ENCODE peak calls at places on chromosome 1, in five cellular contexts. I is heart right ventricle, F is stomach, P is fibroblast of lung, Y is AG09309. H is an unnamed sample.

GRCh38 chr1:230303822-230304221 is 122.3 kb downstream of the PGBD5 start:
- DNase-seq in I (no peak), F (no peak), P (peak; percentile 62), Y (peak; percentile 33), H (no peak)

GRCh38 chr1:165562576-165562975 is 18.8 kb downstream of the LRRC52 start:
- DNase-seq in I (no peak), F (no peak), P (peak; percentile 6), Y (no peak), H (no peak)

GRCh38 chr1:222171005-222171404 is 376.9 kb downstream of the HHIPL2 start:
- DNase-seq in I (no peak), F (no peak), P (peak; percentile 62), Y (peak; percentile 28), H (peak; percentile 40)

GRCh38 chr1:169538998-169539871 is 47.0 kb downstream of the F5 start:
- DNase-seq in I (no peak), F (no peak), P (peak; percentile 91), Y (peak; percentile 42), H (no peak)

GRCh38 chr1:216721878-216722277 is 1.4 kb downstream of the ESRRG start:
- DNase-seq in I (no peak), F (no peak), P (no peak), Y (no peak), H (no peak)

GRCh38 chr1:160411231-160411630 is 10.9 kb downstream of the VANGL2 start:
- DNase-seq in I (no peak), F (no peak), P (no peak), Y (no peak), H (no peak)

GRCh38 chr1:232011961-232012360 is 385.4 kb downstream of the DISC1 start:
- DNase-seq in I (no peak), F (no peak), P (peak; percentile 70), Y (no peak), H (no peak)

GRCh38 chr1:35660581-35661473 is 19.5 kb upstream of the PSMB2 start:
- DNase-seq in I (no peak), F (no peak), P (peak; percentile 65), Y (no peak), H (no peak)

GRCh38 chr1:160738266-160738665 is 781 bp upstream of the SLAMF7 start:
- DNase-seq in I (no peak), F (no peak), P (no peak), Y (no peak), H (no peak)

GRCh38 chr1:156838972-156839371 is 19.9 kb downstream of the INSRR start:
- DNase-seq in I (no peak), F (peak; percentile 28), P (no peak), Y (no peak), H (peak; percentile 69)

GRCh38 chr1:72777918-72778317 is 495.6 kb upstream of the NEGR1 start:
- DNase-seq in I (no peak), F (no peak), P (peak; percentile 61), Y (no peak), H (no peak)

GRCh38 chr1:209645574-209646452 is 6.4 kb downstream of the LAMB3 start:
- DNase-seq in I (no peak), F (no peak), P (no peak), Y (no peak), H (no peak)

GRCh38 chr1:210292276-210292851 is 36.3 kb upstream of the HHAT start:
- DNase-seq in I (peak; percentile 69), F (peak; percentile 79), P (peak; percentile 45), Y (no peak), H (peak; percentile 69)

GRCh38 chr1:80989455-80989854 is 811.3 kb upstream of the ADGRL2 start:
- DNase-seq in I (no peak), F (no peak), P (no peak), Y (no peak), H (no peak)

GRCh38 chr1:53439337-53440207 is 19.6 kb upstream of the DMRTB1 start:
- DNase-seq in I (no peak), F (no peak), P (no peak), Y (no peak), H (no peak)

GRCh38 chr1:179105393-179105792 is 23.5 kb downstream of the TOR3A start:
- DNase-seq in I (no peak), F (no peak), P (peak; percentile 17), Y (no peak), H (no peak)

GRCh38 chr1:58855351-58856165 is 71.7 kb upstream of the JUN start:
- DNase-seq in I (no peak), F (no peak), P (peak; percentile 59), Y (no peak), H (no peak)

GRCh38 chr1:25675729-25676476 is 59.3 kb downstream of the MAN1C1 start:
- DNase-seq in I (no peak), F (peak; percentile 40), P (no peak), Y (no peak), H (peak; percentile 71)

GRCh38 chr1:64923294-64923718 is 43.0 kb downstream of the JAK1 start:
- DNase-seq in I (no peak), F (no peak), P (peak; percentile 45), Y (no peak), H (peak; percentile 28)

GRCh38 chr1:5868931-5869500 is 123.2 kb downstream of the NPHP4 start:
- DNase-seq in I (no peak), F (no peak), P (no peak), Y (no peak), H (no peak)

GRCh38 chr1:202084791-202085681 is 37.7 kb upstream of the GPR37L1 start:
- DNase-seq in I (no peak), F (peak; percentile 62), P (no peak), Y (no peak), H (no peak)

GRCh38 chr1:66506991-66507390 is 27.0 kb upstream of the SGIP1 start:
- DNase-seq in I (no peak), F (no peak), P (no peak), Y (no peak), H (no peak)

GRCh38 chr1:203289982-203290260 is 15.4 kb upstream of the BTG2 start:
- DNase-seq in I (no peak), F (no peak), P (no peak), Y (no peak), H (no peak)

GRCh38 chr1:216843426-216843825 is 120.2 kb upstream of the ESRRG start:
- DNase-seq in I (no peak), F (no peak), P (no peak), Y (no peak), H (no peak)

GRCh38 chr1:111515291-111516007 is 12.0 kb upstream of the ADORA3 start:
- DNase-seq in I (peak; percentile 79), F (peak; percentile 44), P (peak; percentile 72), Y (no peak), H (no peak)

GRCh38 chr1:62688687-62689085 is 500 bp upstream of the DOCK7 start:
- DNase-seq in I (no peak), F (no peak), P (no peak), Y (no peak), H (no peak)

GRCh38 chr1:62685431-62685859 is 2.7 kb downstream of the DOCK7 start:
- DNase-seq in I (no peak), F (no peak), P (peak; percentile 52), Y (no peak), H (no peak)

GRCh38 chr1:62687903-62688686 is at the start of gene DOCK7:
- DNase-seq in I (peak; percentile 83), F (peak; percentile 80), P (peak; percentile 82), Y (no peak), H (peak; percentile 82)

GRCh38 chr1:62686822-62687221 is 1.4 kb downstream of the DOCK7 start:
- DNase-seq in I (no peak), F (no peak), P (no peak), Y (no peak), H (no peak)

DNA sequence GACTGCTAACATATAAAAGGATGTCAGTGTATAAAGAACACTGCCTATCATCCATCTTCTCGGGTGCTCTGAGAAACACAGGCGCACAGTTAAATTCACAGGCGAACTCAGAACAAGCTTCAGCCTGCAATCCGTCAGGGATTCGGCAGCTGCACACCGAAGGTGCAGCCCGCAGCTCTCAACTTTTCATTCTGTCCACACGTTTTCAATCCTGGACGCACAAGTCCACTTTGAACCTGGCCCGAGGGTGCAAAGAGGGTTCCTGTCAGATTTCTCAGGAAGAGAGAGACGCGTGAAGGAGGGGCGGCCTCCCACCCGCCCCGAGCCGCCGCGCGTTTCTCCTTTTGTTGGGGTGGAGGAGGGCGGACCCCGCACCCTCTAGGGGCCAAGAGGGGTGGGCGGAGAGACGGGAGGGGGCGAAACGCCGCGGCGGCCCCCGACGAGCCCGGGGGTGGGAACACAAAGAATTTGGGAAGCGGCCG is 724 bp downstream of the DOCK7 start:
- DNase-seq in I (no peak), F (peak; percentile 29), P (peak; percentile 45), Y (no peak), H (peak; percentile 53)
- TF ChIP-seq CTCF in I (no peak), F (no peak), P (no peak), Y (no peak), H (no peak)

DNA sequence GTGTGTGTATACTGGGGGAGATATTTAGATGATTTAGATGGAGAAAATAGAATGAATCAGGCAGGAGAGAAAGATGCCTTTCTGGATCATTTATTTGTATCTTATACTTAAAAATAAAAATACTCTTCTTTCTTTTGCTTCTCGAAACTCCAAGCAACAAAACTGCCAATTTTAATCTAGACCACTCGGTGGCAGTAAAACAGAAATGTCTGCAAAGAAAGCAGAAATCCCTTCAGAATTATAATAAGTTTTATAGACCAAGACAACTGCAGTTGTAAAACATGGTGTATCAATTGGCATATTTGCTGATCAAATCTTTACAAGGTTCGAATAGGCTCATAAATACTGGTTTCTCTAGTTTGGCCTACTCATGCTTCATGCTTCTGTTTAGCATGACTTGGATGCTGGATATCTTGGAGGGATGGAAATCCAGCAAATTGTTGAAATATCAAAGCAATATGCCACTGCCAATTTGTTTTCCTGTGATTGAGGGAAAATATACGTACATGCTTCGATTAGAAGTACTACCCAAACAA is 15.1 kb upstream of the C1orf87 start:
- DNase-seq in I (no peak), F (no peak), P (no peak), Y (no peak), H (no peak)
- TF ChIP-seq CTCF in I (no peak), F (no peak), P (peak; percentile 38), Y (peak; percentile 27), H (no peak)

GRCh38 chr1:1628656-1629429 is 3.1 kb upstream of the MMP23B start:
- DNase-seq in I (no peak), F (no peak), P (no peak), Y (no peak), H (no peak)

GRCh38 chr1:1629430-1630190 is 2.4 kb upstream of the MMP23B start:
- DNase-seq in I (peak; percentile 38), F (no peak), P (no peak), Y (no peak), H (peak; percentile 90)

GRCh38 chr1:1631793-1632420 is at the start of gene MMP23B:
- DNase-seq in I (peak; percentile 41), F (no peak), P (no peak), Y (no peak), H (no peak)

GRCh38 chr1:1630965-1631792 is 794 bp upstream of the MMP23B start:
- DNase-seq in I (peak; percentile 76), F (peak; percentile 42), P (peak; percentile 36), Y (no peak), H (no peak)

GRCh38 chr1:1630191-1630964 is 1.6 kb upstream of the MMP23B start:
- DNase-seq in I (peak; percentile 75), F (peak; percentile 69), P (peak; percentile 61), Y (no peak), H (peak; percentile 100)
- TF ChIP-seq CTCF in I (no peak), F (no peak), P (no peak), Y (no peak), H (no peak)

DNA sequence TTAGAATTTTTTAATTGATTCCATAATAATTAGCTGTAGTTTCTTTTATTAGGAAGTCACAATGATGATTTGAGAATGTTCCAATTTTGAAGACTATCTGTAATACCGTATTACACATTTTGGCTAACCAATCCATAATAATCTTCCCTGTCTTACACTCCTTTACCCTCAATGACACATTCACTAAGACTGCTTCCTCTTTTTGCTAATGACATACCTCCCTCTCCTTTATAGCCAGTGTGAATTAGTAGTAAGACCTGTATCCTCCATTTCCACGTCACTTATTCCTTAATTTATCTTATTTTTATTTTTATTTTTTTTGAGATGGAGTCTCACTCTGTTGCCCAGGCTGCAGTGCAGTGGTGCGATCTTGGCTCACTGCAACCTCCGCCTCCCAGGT is 10.1 kb downstream of the KDM1A start:
- DNase-seq in I (no peak), F (no peak), P (no peak), Y (no peak), H (no peak)
- TF ChIP-seq CTCF in I (no peak), F (no peak), P (no peak), Y (no peak), H (no peak)

H was measured in GM13977.